ENCODE peak calls at places on chromosomes 5 and 9, in six cellular contexts. One of them, this sample, is unnamed.

GRCh38 chr9:70924905-70925547 is 196.4 kb downstream of the TRPM3 start:
- DNase-seq in suprapubic skin: no peak
- DNase-seq in mucosa of descending colon: no peak
- DNase-seq in HFF-Myc: peak; percentile 33
- DNase-seq in SK-N-SH: peak; percentile 17
- DNase-seq in thoracic aorta: peak; percentile 10
- DNase-seq in this sample: no peak

GRCh38 chr5:9329125-9329524 is 216.8 kb downstream of the SEMA5A start:
- DNase-seq in suprapubic skin: no peak
- DNase-seq in mucosa of descending colon: no peak
- DNase-seq in HFF-Myc: no peak
- DNase-seq in SK-N-SH: no peak
- DNase-seq in thoracic aorta: no peak
- DNase-seq in this sample: no peak

GRCh38 chr5:126658526-126658925 is 57.8 kb downstream of the PHAX start:
- DNase-seq in suprapubic skin: no peak
- DNase-seq in mucosa of descending colon: no peak
- DNase-seq in HFF-Myc: no peak
- DNase-seq in SK-N-SH: no peak
- DNase-seq in thoracic aorta: no peak
- DNase-seq in this sample: no peak

GRCh38 chr9:106890621-106891020 is 27.7 kb downstream of the ZNF462 start:
- DNase-seq in suprapubic skin: no peak
- DNase-seq in mucosa of descending colon: no peak
- DNase-seq in HFF-Myc: no peak
- DNase-seq in SK-N-SH: no peak
- DNase-seq in thoracic aorta: no peak
- DNase-seq in this sample: no peak

GRCh38 chr5:124918618-124919017 is 172.2 kb upstream of the ZNF608 start:
- DNase-seq in suprapubic skin: no peak
- DNase-seq in mucosa of descending colon: no peak
- DNase-seq in HFF-Myc: no peak
- DNase-seq in SK-N-SH: no peak
- DNase-seq in thoracic aorta: no peak
- DNase-seq in this sample: no peak

GRCh38 chr9:132881826-132882225 is 3.1 kb downstream of the SPACA9 start:
- DNase-seq in suprapubic skin: no peak
- DNase-seq in mucosa of descending colon: no peak
- DNase-seq in HFF-Myc: no peak
- DNase-seq in SK-N-SH: no peak
- DNase-seq in thoracic aorta: no peak
- DNase-seq in this sample: no peak

GRCh38 chr9:87267251-87267679 is 230.4 kb upstream of the DAPK1 start:
- DNase-seq in suprapubic skin: no peak
- DNase-seq in mucosa of descending colon: no peak
- DNase-seq in HFF-Myc: no peak
- DNase-seq in SK-N-SH: no peak
- DNase-seq in thoracic aorta: no peak
- DNase-seq in this sample: no peak

GRCh38 chr9:85602742-85603141 is 139.0 kb downstream of the AGTPBP1 start:
- DNase-seq in suprapubic skin: no peak
- DNase-seq in mucosa of descending colon: no peak
- DNase-seq in HFF-Myc: no peak
- DNase-seq in SK-N-SH: no peak
- DNase-seq in thoracic aorta: no peak
- DNase-seq in this sample: no peak

GRCh38 chr9:77897292-77897691 is 134.3 kb downstream of the GNAQ start:
- DNase-seq in suprapubic skin: no peak
- DNase-seq in mucosa of descending colon: no peak
- DNase-seq in HFF-Myc: peak; percentile 12
- DNase-seq in SK-N-SH: peak; percentile 41
- DNase-seq in thoracic aorta: no peak
- DNase-seq in this sample: no peak
- TF ChIP-seq CTCF in suprapubic skin: no peak
- TF ChIP-seq CTCF in mucosa of descending colon: no peak
- TF ChIP-seq CTCF in HFF-Myc: peak; percentile 23
- TF ChIP-seq CTCF in SK-N-SH: peak; percentile 48
- TF ChIP-seq CTCF in thoracic aorta: peak; percentile 15
- TF ChIP-seq CTCF in this sample: no peak

GRCh38 chr5:52204310-52204709 is 583.4 kb upstream of the ITGA1 start:
- DNase-seq in suprapubic skin: no peak
- DNase-seq in mucosa of descending colon: no peak
- DNase-seq in HFF-Myc: no peak
- DNase-seq in SK-N-SH: no peak
- DNase-seq in thoracic aorta: no peak
- DNase-seq in this sample: no peak
- TF ChIP-seq CTCF in suprapubic skin: no peak
- TF ChIP-seq CTCF in mucosa of descending colon: no peak
- TF ChIP-seq CTCF in HFF-Myc: no peak
- TF ChIP-seq CTCF in SK-N-SH: no peak
- TF ChIP-seq CTCF in thoracic aorta: no peak
- TF ChIP-seq CTCF in this sample: no peak

GRCh38 chr9:120299785-120300184 is 280.2 kb downstream of the CDK5RAP2 start:
- DNase-seq in suprapubic skin: no peak
- DNase-seq in mucosa of descending colon: no peak
- DNase-seq in HFF-Myc: no peak
- DNase-seq in SK-N-SH: no peak
- DNase-seq in thoracic aorta: no peak
- DNase-seq in this sample: no peak
- TF ChIP-seq CTCF in suprapubic skin: no peak
- TF ChIP-seq CTCF in mucosa of descending colon: no peak
- TF ChIP-seq CTCF in HFF-Myc: peak; percentile 10
- TF ChIP-seq CTCF in SK-N-SH: no peak
- TF ChIP-seq CTCF in thoracic aorta: no peak
- TF ChIP-seq CTCF in this sample: no peak

GRCh38 chr5:139912158-139912557 is 116.5 kb downstream of the PSD2 start:
- DNase-seq in suprapubic skin: no peak
- DNase-seq in mucosa of descending colon: no peak
- DNase-seq in HFF-Myc: no peak
- DNase-seq in SK-N-SH: no peak
- DNase-seq in thoracic aorta: no peak
- DNase-seq in this sample: no peak

GRCh38 chr5:139910901-139911300 is 115.3 kb downstream of the PSD2 start:
- DNase-seq in suprapubic skin: no peak
- DNase-seq in mucosa of descending colon: no peak
- DNase-seq in HFF-Myc: no peak
- DNase-seq in SK-N-SH: no peak
- DNase-seq in thoracic aorta: no peak
- DNase-seq in this sample: no peak

GRCh38 chr5:139914218-139914807 is 118.7 kb downstream of the PSD2 start:
- DNase-seq in suprapubic skin: no peak
- DNase-seq in mucosa of descending colon: no peak
- DNase-seq in HFF-Myc: no peak
- DNase-seq in SK-N-SH: no peak
- DNase-seq in thoracic aorta: no peak
- DNase-seq in this sample: no peak

GRCh38 chr5:139911425-139912120 is 116.0 kb downstream of the PSD2 start:
- DNase-seq in suprapubic skin: no peak
- DNase-seq in mucosa of descending colon: no peak
- DNase-seq in HFF-Myc: no peak
- DNase-seq in SK-N-SH: no peak
- DNase-seq in thoracic aorta: no peak
- DNase-seq in this sample: no peak

GRCh38 chr5:139912804-139913203 is 117.2 kb downstream of the PSD2 start:
- DNase-seq in suprapubic skin: no peak
- DNase-seq in mucosa of descending colon: no peak
- DNase-seq in HFF-Myc: no peak
- DNase-seq in SK-N-SH: no peak
- DNase-seq in thoracic aorta: no peak
- DNase-seq in this sample: no peak
- TF ChIP-seq CTCF in suprapubic skin: no peak
- TF ChIP-seq CTCF in mucosa of descending colon: no peak
- TF ChIP-seq CTCF in HFF-Myc: no peak
- TF ChIP-seq CTCF in SK-N-SH: no peak
- TF ChIP-seq CTCF in thoracic aorta: no peak
- TF ChIP-seq CTCF in this sample: no peak

GRCh38 chr5:41508186-41508585 is 2.2 kb downstream of the PLCXD3 start:
- DNase-seq in suprapubic skin: no peak
- DNase-seq in mucosa of descending colon: no peak
- DNase-seq in HFF-Myc: no peak
- DNase-seq in SK-N-SH: no peak
- DNase-seq in thoracic aorta: no peak
- DNase-seq in this sample: no peak

GRCh38 chr5:41507501-41507900 is 2.9 kb downstream of the PLCXD3 start:
- DNase-seq in suprapubic skin: no peak
- DNase-seq in mucosa of descending colon: no peak
- DNase-seq in HFF-Myc: no peak
- DNase-seq in SK-N-SH: no peak
- DNase-seq in thoracic aorta: no peak
- DNase-seq in this sample: no peak

GRCh38 chr5:41510176-41510831 is at the start of gene PLCXD3:
- DNase-seq in suprapubic skin: no peak
- DNase-seq in mucosa of descending colon: peak; percentile 41
- DNase-seq in HFF-Myc: no peak
- DNase-seq in SK-N-SH: peak; percentile 69
- DNase-seq in thoracic aorta: no peak
- DNase-seq in this sample: no peak

GRCh38 chr5:41509399-41510175 is 814 bp downstream of the PLCXD3 start:
- DNase-seq in suprapubic skin: no peak
- DNase-seq in mucosa of descending colon: no peak
- DNase-seq in HFF-Myc: no peak
- DNase-seq in SK-N-SH: peak; percentile 53
- DNase-seq in thoracic aorta: no peak
- DNase-seq in this sample: no peak

GRCh38 chr5:41508696-41509398 is 1.6 kb downstream of the PLCXD3 start:
- DNase-seq in suprapubic skin: no peak
- DNase-seq in mucosa of descending colon: no peak
- DNase-seq in HFF-Myc: no peak
- DNase-seq in SK-N-SH: peak; percentile 44
- DNase-seq in thoracic aorta: no peak
- DNase-seq in this sample: no peak
- TF ChIP-seq CTCF in suprapubic skin: no peak
- TF ChIP-seq CTCF in mucosa of descending colon: no peak
- TF ChIP-seq CTCF in HFF-Myc: no peak
- TF ChIP-seq CTCF in SK-N-SH: no peak
- TF ChIP-seq CTCF in thoracic aorta: no peak
- TF ChIP-seq CTCF in this sample: no peak

GRCh38 chr5:95178046-95178651 is 106.7 kb downstream of the MCTP1 start:
- DNase-seq in suprapubic skin: no peak
- DNase-seq in mucosa of descending colon: no peak
- DNase-seq in HFF-Myc: no peak
- DNase-seq in SK-N-SH: no peak
- DNase-seq in thoracic aorta: no peak
- DNase-seq in this sample: no peak
- TF ChIP-seq CTCF in suprapubic skin: no peak
- TF ChIP-seq CTCF in mucosa of descending colon: no peak
- TF ChIP-seq CTCF in HFF-Myc: no peak
- TF ChIP-seq CTCF in SK-N-SH: peak; percentile 47
- TF ChIP-seq CTCF in thoracic aorta: no peak
- TF ChIP-seq CTCF in this sample: no peak

This sample was measured in omental fat pad.